ENCODE peak calls at places on chromosomes 2 and 18, in four cellular contexts. One of them, this sample, is unnamed.

GRCh38 chr2:96773922-96774321 is 13.2 kb downstream of the CNNM4 start:
- DNase-seq in H1: no peak
- DNase-seq in K562: no peak
- DNase-seq in SK-N-SH: no peak
- DNase-seq in this sample: no peak

GRCh38 chr2:137929504-137929886 is 34.8 kb upstream of the HNMT start:
- DNase-seq in H1: no peak
- DNase-seq in K562: no peak
- DNase-seq in SK-N-SH: peak; percentile 0
- DNase-seq in this sample: no peak

GRCh38 chr2:61282104-61282590 is 120.2 kb downstream of the C2orf74 start:
- DNase-seq in H1: no peak
- DNase-seq in K562: no peak
- DNase-seq in SK-N-SH: no peak
- DNase-seq in this sample: no peak

GRCh38 chr18:22170421-22171262 is 1.3 kb downstream of the GATA6 start:
- DNase-seq in H1: peak; percentile 71
- DNase-seq in K562: no peak
- DNase-seq in SK-N-SH: peak; percentile 39
- DNase-seq in this sample: peak; percentile 46

GRCh38 chr2:229610359-229610758 is 104.0 kb downstream of the DNER start:
- DNase-seq in H1: no peak
- DNase-seq in K562: no peak
- DNase-seq in SK-N-SH: no peak
- DNase-seq in this sample: no peak

GRCh38 chr2:158380786-158381185 is 75.8 kb downstream of the CCDC148 start:
- DNase-seq in H1: no peak
- DNase-seq in K562: no peak
- DNase-seq in SK-N-SH: no peak
- DNase-seq in this sample: no peak

GRCh38 chr18:50711401-50711800 is 108.4 kb downstream of the MRO start:
- DNase-seq in H1: no peak
- DNase-seq in K562: no peak
- DNase-seq in SK-N-SH: no peak
- DNase-seq in this sample: no peak

GRCh38 chr2:9203006-9203405 is 3.6 kb upstream of the ASAP2 start:
- DNase-seq in H1: no peak
- DNase-seq in K562: no peak
- DNase-seq in SK-N-SH: no peak
- DNase-seq in this sample: no peak

GRCh38 chr18:21820035-21820810 is 79.6 kb downstream of the MIB1 start:
- DNase-seq in H1: no peak
- DNase-seq in K562: peak; percentile 22
- DNase-seq in SK-N-SH: peak; percentile 33
- DNase-seq in this sample: no peak

DNA sequence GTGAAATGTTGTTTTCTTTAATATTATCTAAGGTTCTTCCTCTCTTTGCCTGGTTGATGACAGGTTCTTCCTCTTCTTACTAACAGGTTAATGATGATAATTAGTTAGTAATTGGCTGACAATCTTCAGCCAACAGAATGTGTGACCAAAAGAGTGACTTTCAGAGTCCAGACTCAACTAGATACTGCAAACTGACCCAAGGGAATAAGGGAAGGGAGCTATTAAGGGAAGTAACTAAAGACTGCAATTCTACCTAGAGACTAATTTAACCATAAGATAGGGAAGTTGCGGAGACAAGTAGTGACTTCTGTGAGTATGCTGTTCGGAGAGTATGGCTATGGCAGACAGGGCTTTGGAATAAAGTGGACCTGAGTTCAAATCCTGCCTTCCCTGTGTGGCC is 127.3 kb upstream of the TACR1 start:
- DNase-seq in H1: no peak
- DNase-seq in K562: no peak
- DNase-seq in SK-N-SH: no peak
- DNase-seq in this sample: no peak
- TF ChIP-seq MAX in H1: no peak
- TF ChIP-seq MAX in K562: no peak
- TF ChIP-seq MAX in SK-N-SH: no peak
- TF ChIP-seq MAX in this sample: no peak

DNA sequence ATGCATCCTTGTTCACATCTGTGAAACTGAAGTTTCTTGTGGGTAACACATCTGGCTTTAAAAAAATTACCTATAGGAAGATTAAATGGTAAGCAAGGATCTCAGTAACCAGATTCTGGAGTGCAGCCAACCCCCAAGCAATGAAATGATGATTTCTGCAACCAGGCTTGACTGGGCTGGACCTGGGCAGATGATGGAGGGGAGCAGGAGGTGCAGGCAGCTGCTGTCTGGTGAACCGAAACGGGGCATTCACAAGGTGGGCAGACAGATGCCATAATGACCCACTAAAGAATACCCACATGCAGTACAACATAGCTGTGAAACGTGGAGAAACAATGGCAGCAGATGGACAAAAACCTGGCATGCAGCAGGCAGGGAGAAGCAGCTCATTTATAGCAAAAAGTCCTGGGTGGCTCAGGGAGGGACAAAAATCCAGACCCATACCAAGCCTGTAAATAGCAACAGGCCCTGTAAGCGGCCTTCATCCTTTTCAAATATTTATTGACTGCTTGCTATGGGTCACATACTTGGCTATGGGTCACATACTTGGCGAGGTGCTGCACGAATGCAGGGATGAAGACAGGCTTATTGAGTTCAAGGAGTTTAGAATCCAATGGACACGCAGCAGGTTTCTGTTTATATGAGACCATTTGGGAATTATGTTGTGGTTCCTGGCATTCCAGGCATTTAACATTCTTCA is 244.6 kb downstream of the HRH4 start:
- DNase-seq in H1: no peak
- DNase-seq in K562: no peak
- DNase-seq in SK-N-SH: no peak
- DNase-seq in this sample: no peak
- TF ChIP-seq TEAD4 in H1: no peak
- TF ChIP-seq TEAD4 in K562: no peak
- TF ChIP-seq TEAD4 in SK-N-SH: no peak
- TF ChIP-seq TEAD4 in this sample: no peak

DNA sequence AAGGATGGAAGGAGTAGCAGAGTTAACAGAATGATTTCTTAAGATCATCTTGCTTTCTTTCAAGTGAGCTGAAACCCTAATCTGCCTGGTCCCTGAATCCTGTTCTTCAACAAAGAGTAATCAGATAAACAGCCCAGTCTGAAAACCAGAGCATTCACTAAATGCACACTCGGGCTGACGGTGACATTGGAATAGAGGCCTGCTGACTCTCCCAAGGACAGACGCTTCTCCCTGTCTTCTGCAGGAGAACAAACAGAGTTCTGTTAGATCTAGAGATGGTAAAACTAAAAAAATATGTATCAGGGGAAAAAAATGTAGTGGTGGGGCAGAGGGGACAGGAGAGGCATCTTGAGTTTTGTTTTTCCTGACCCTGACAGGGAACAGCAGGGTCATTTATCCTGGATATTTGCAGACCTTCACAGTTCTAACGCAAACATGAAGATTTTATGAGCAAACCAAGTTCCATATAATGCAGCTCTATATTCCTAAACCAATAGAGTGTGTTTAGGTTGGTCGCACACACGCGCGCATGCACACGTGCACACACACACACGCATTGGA is 7.3 kb downstream of the MATN3 start:
- DNase-seq in H1: no peak
- DNase-seq in K562: no peak
- DNase-seq in SK-N-SH: peak; percentile 74
- DNase-seq in this sample: no peak
- TF ChIP-seq MAX in H1: no peak
- TF ChIP-seq MAX in K562: no peak
- TF ChIP-seq MAX in SK-N-SH: no peak
- TF ChIP-seq MAX in this sample: no peak

DNA sequence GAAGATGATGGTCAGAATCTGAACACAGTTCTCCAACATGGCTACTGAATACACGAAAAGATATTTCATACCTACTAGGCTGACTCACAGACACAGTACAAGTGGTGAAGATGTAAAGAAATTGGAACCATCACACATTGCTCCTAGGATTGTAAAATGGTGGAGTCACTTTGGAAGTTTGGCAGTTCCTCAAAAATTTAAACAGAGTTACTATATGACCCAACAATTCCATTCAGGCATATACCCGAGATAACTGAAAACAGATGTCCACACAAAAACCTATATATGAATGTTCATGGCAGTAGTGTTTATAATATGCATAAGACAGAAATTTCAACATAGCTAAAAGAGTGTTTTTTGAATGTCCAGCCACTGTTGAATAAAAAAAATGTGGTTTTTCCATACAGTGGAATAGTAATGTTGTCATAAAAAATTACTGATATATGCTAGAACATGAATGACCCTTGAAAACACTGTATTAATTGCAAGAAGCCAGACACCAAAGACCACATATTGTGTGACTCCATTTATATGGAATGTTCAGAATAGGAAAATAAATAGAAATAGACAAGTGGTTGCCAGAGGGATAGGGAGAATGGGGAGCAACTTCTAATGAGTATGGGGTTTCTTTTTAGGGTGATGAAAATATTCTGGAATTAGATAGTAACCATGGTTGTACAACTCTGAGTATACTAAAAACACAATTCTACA is 10.1 kb downstream of the RMP24 start:
- DNase-seq in H1: no peak
- DNase-seq in K562: no peak
- DNase-seq in SK-N-SH: no peak
- DNase-seq in this sample: no peak
- TF ChIP-seq TEAD4 in H1: no peak
- TF ChIP-seq TEAD4 in K562: no peak
- TF ChIP-seq TEAD4 in SK-N-SH: no peak
- TF ChIP-seq TEAD4 in this sample: no peak

DNA sequence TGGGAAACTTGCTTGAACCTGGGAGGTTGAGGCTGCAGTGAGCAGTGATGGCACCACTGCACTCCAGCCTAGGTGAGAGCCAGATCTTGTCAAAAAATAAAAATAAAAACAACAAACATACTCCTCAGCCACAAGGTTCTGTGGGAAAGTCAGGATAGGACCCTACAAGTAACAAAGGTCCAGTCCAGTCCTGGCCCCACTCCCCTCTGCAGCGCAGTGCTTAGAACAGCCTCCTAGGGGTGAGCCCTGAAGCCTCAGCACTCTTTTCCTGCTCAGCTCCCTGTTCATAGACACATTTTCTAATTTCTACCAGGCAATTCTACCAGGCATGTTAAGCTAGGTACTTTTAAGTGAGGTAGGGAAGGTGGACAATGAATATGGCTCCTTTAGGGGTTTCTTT is 22.2 kb upstream of the SDC1 start:
- DNase-seq in H1: peak; percentile 42
- DNase-seq in K562: no peak
- DNase-seq in SK-N-SH: no peak
- DNase-seq in this sample: no peak
- TF ChIP-seq MAX in H1: no peak
- TF ChIP-seq MAX in K562: no peak
- TF ChIP-seq MAX in SK-N-SH: no peak
- TF ChIP-seq MAX in this sample: no peak

GRCh38 chr18:6115710-6116109 is 220.4 kb upstream of the TMEM200C start:
- DNase-seq in H1: no peak
- DNase-seq in K562: no peak
- DNase-seq in SK-N-SH: no peak
- DNase-seq in this sample: no peak

GRCh38 chr18:6118080-6118479 is 222.8 kb upstream of the TMEM200C start:
- DNase-seq in H1: no peak
- DNase-seq in K562: no peak
- DNase-seq in SK-N-SH: no peak
- DNase-seq in this sample: no peak

GRCh38 chr18:6120820-6121279 is 225.5 kb upstream of the TMEM200C start:
- DNase-seq in H1: no peak
- DNase-seq in K562: no peak
- DNase-seq in SK-N-SH: no peak
- DNase-seq in this sample: no peak
- TF ChIP-seq TEAD4 in H1: no peak
- TF ChIP-seq TEAD4 in K562: no peak
- TF ChIP-seq TEAD4 in SK-N-SH: no peak
- TF ChIP-seq TEAD4 in this sample: no peak

GRCh38 chr2:45826476-45826875 is 175.0 kb downstream of the PRKCE start:
- DNase-seq in H1: no peak
- DNase-seq in K562: no peak
- DNase-seq in SK-N-SH: no peak
- DNase-seq in this sample: no peak

GRCh38 chr2:45821558-45822271 is 170.2 kb downstream of the PRKCE start:
- DNase-seq in H1: no peak
- DNase-seq in K562: no peak
- DNase-seq in SK-N-SH: no peak
- DNase-seq in this sample: no peak

GRCh38 chr2:45825001-45825651 is 173.7 kb downstream of the PRKCE start:
- DNase-seq in H1: no peak
- DNase-seq in K562: no peak
- DNase-seq in SK-N-SH: no peak
- DNase-seq in this sample: no peak

GRCh38 chr2:45822272-45822630 is 170.8 kb downstream of the PRKCE start:
- DNase-seq in H1: no peak
- DNase-seq in K562: no peak
- DNase-seq in SK-N-SH: no peak
- DNase-seq in this sample: no peak

DNA sequence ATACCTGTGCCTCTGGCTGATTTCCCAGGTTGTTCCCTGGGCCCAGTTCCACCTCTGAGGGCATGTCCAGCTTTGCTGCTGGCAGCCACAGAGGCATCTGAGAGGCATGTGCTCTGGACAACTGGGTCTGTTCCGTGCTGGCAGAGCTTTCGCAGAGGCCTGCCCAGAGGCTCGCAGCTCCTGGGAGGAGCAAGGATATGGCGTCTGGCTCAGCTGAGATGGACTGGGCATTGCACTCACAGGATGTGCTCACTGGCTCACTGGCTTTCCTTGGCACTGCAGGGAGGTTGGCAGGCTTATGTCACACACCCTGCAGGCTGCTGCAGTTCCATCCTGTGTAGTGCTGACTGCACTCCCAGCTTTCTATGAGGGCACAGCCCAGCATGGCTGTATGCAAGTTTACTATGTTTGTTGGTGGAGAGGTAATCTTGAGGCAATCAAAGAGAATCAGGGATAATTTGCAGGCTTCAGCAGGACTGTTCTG is 172.3 kb downstream of the PRKCE start:
- DNase-seq in H1: no peak
- DNase-seq in K562: no peak
- DNase-seq in SK-N-SH: peak; percentile 89
- DNase-seq in this sample: no peak
- TF ChIP-seq MAX in H1: no peak
- TF ChIP-seq MAX in K562: no peak
- TF ChIP-seq MAX in SK-N-SH: peak; percentile 62
- TF ChIP-seq MAX in this sample: no peak

GRCh38 chr2:65228249-65228750 is 669 bp downstream of the ACTR2 start:
- DNase-seq in H1: no peak
- DNase-seq in K562: no peak
- DNase-seq in SK-N-SH: peak; percentile 48
- DNase-seq in this sample: no peak

GRCh38 chr2:65231892-65232477 is 4.4 kb downstream of the ACTR2 start:
- DNase-seq in H1: no peak
- DNase-seq in K562: peak; percentile 19
- DNase-seq in SK-N-SH: no peak
- DNase-seq in this sample: no peak

GRCh38 chr2:65231121-65231520 is 3.5 kb downstream of the ACTR2 start:
- DNase-seq in H1: no peak
- DNase-seq in K562: no peak
- DNase-seq in SK-N-SH: no peak
- DNase-seq in this sample: no peak

GRCh38 chr2:65227471-65228248 is at the start of gene ACTR2:
- DNase-seq in H1: peak; percentile 93
- DNase-seq in K562: peak; percentile 90
- DNase-seq in SK-N-SH: peak; percentile 96
- DNase-seq in this sample: peak; percentile 97

GRCh38 chr2:65232636-65233035 is 5.0 kb downstream of the ACTR2 start:
- DNase-seq in H1: no peak
- DNase-seq in K562: no peak
- DNase-seq in SK-N-SH: no peak
- DNase-seq in this sample: no peak
- TF ChIP-seq TEAD4 in H1: no peak
- TF ChIP-seq TEAD4 in K562: no peak
- TF ChIP-seq TEAD4 in SK-N-SH: no peak
- TF ChIP-seq TEAD4 in this sample: no peak

This sample was measured in WTC11.